ENCODE peak calls at places on chromosomes 2 and 18, in six cellular contexts. G is tibial nerve, R is adrenal gland, K is GM12891, A is IMR-90, S is ovary. E is an unnamed sample.

GRCh38 chr2:149221898-149222297 is 108.5 kb upstream of the LYPD6 start:
- DNase-seq in G (no peak), R (no peak), K (no peak), A (no peak), S (no peak), E (no peak)

GRCh38 chr2:208046686-208047085 is 21.4 kb upstream of the PLEKHM3 start:
- DNase-seq in G (no peak), R (no peak), K (no peak), A (peak; percentile 53), S (no peak), E (no peak)

GRCh38 chr2:170771049-170771937 is 1.1 kb downstream of the ERICH2 start:
- DNase-seq in G (peak; percentile 6), R (no peak), K (no peak), A (peak; percentile 15), S (no peak), E (no peak)

GRCh38 chr2:152611458-152612231 is 105.6 kb downstream of the PRPF40A start:
- DNase-seq in G (peak; percentile 81), R (no peak), K (no peak), A (peak; percentile 80), S (peak; percentile 45), E (no peak)

GRCh38 chr2:26745609-26746327 is 18.3 kb upstream of the SLC35F6 start:
- DNase-seq in G (peak; percentile 93), R (peak; percentile 88), K (peak; percentile 57), A (peak; percentile 78), S (peak; percentile 77), E (no peak)

GRCh38 chr18:34840416-34840815 is 130.3 kb downstream of the DTNA start:
- DNase-seq in G (no peak), R (no peak), K (no peak), A (no peak), S (no peak), E (no peak)

GRCh38 chr18:26792661-26793060 is 72.8 kb downstream of the AQP4 start:
- DNase-seq in G (no peak), R (no peak), K (no peak), A (peak; percentile 17), S (no peak), E (no peak)

GRCh38 chr2:128790541-128790944 is 471.9 kb upstream of the HS6ST1 start:
- DNase-seq in G (no peak), R (no peak), K (no peak), A (no peak), S (no peak), E (no peak)

GRCh38 chr2:136010126-136010525 is 24.7 kb upstream of the DARS1 start:
- DNase-seq in G (no peak), R (no peak), K (no peak), A (peak; percentile 72), S (no peak), E (no peak)

GRCh38 chr2:10977636-10978035 is 65.9 kb downstream of the KCNF1 start:
- DNase-seq in G (no peak), R (no peak), K (no peak), A (no peak), S (no peak), E (no peak)

GRCh38 chr2:134592380-134592779 is 126.4 kb downstream of the TMEM163 start:
- DNase-seq in G (no peak), R (no peak), K (no peak), A (no peak), S (no peak), E (no peak)

GRCh38 chr2:84924173-84925106 is 19.0 kb downstream of the TMSB10 start:
- DNase-seq in G (no peak), R (no peak), K (no peak), A (peak; percentile 30), S (peak; percentile 75), E (no peak)

GRCh38 chr18:66728951-66729350 is 125.1 kb upstream of the CDH19 start:
- DNase-seq in G (no peak), R (no peak), K (no peak), A (no peak), S (no peak), E (no peak)

GRCh38 chr2:170498559-170498958 is 216.6 kb upstream of the SP5 start:
- DNase-seq in G (no peak), R (no peak), K (no peak), A (no peak), S (no peak), E (no peak)

GRCh38 chr18:13223341-13224148 is 5.0 kb downstream of the LDLRAD4 start:
- DNase-seq in G (no peak), R (no peak), K (no peak), A (no peak), S (no peak), E (no peak)

GRCh38 chr2:164737612-164738081 is 104.0 kb downstream of the COBLL1 start:
- DNase-seq in G (peak; percentile 61), R (peak; percentile 64), K (peak; percentile 2), A (peak; percentile 52), S (peak; percentile 47), E (no peak)

GRCh38 chr2:152762202-152762601 is 43.8 kb downstream of the ARL6IP6 start:
- DNase-seq in G (no peak), R (no peak), K (no peak), A (peak; percentile 96), S (no peak), E (no peak)

GRCh38 chr2:108288534-108289106 is at the start of gene SULT1C2:
- DNase-seq in G (no peak), R (no peak), K (no peak), A (peak; percentile 12), S (no peak), E (no peak)

GRCh38 chr2:97355887-97356286 is 233.8 kb downstream of the ANKRD36B start:
- DNase-seq in G (no peak), R (no peak), K (no peak), A (no peak), S (no peak), E (no peak)

GRCh38 chr2:960064-960736 is 9.6 kb downstream of the SNTG2 start:
- DNase-seq in G (no peak), R (no peak), K (no peak), A (no peak), S (no peak), E (no peak)

GRCh38 chr2:68157002-68157401 is 686 bp upstream of the PNO1 start:
- DNase-seq in G (no peak), R (no peak), K (no peak), A (peak; percentile 16), S (peak; percentile 20), E (no peak)

GRCh38 chr2:18825856-18826255 is 236.5 kb upstream of the NT5C1B start:
- DNase-seq in G (no peak), R (no peak), K (no peak), A (no peak), S (no peak), E (no peak)

GRCh38 chr2:190791983-190792575 is 88.5 kb upstream of the GLS start:
- DNase-seq in G (no peak), R (no peak), K (no peak), A (peak; percentile 26), S (no peak), E (no peak)

DNA sequence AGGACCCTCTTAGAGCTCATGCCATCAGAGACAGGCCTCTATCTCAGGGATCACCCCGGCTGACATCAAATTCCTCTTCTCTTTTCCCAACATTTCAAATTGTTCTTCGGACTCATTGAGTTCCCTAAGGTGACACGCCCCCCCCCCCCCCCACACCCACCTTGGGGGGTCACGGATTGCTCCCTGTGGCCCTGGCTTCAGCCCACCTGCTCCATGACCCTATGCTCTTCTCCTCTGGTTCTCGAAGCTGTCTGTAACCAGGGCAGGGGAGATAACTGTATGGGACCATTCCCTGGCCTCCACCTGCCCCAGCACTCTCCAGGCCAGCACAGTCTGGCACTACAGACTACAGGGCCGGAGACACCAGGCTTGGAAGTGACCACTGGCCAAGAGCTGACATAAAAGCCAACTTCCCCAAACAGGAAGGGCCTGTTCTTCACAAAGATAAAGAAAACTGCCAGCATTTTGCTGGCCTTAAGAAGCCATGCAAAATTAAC is 7.1 kb downstream of the MTERF4 start:
- DNase-seq in G (no peak), R (no peak), K (no peak), A (no peak), S (no peak), E (no peak)
- TF ChIP-seq POLR2A in G (no peak), R (no peak), K (no peak), A (no peak), S (no peak), E (no peak)

GRCh38 chr18:22254088-22254487 is 84.7 kb downstream of the GATA6 start:
- DNase-seq in G (no peak), R (no peak), K (no peak), A (no peak), S (no peak), E (no peak)

GRCh38 chr18:22253156-22253555 is 83.8 kb downstream of the GATA6 start:
- DNase-seq in G (no peak), R (no peak), K (no peak), A (no peak), S (no peak), E (no peak)

GRCh38 chr18:22253676-22254075 is 84.3 kb downstream of the GATA6 start:
- DNase-seq in G (no peak), R (no peak), K (no peak), A (no peak), S (no peak), E (no peak)

GRCh38 chr18:22250026-22250425 is 80.6 kb downstream of the GATA6 start:
- DNase-seq in G (no peak), R (no peak), K (no peak), A (no peak), S (no peak), E (no peak)

GRCh38 chr18:22250591-22250996 is 81.2 kb downstream of the GATA6 start:
- DNase-seq in G (no peak), R (no peak), K (no peak), A (no peak), S (no peak), E (no peak)
- TF ChIP-seq POLR2A in G (no peak), R (no peak), K (no peak), A (no peak), S (no peak), E (no peak)

GRCh38 chr2:215429424-215429823 is 6.4 kb downstream of the FN1 start:
- DNase-seq in G (no peak), R (no peak), K (no peak), A (peak; percentile 0), S (no peak), E (no peak)

GRCh38 chr2:215432759-215433594 is 2.9 kb downstream of the FN1 start:
- DNase-seq in G (no peak), R (no peak), K (no peak), A (no peak), S (no peak), E (no peak)

GRCh38 chr2:215431778-215432758 is 3.8 kb downstream of the FN1 start:
- DNase-seq in G (no peak), R (no peak), K (no peak), A (no peak), S (no peak), E (no peak)

GRCh38 chr2:215430528-215431187 is 5.2 kb downstream of the FN1 start:
- DNase-seq in G (no peak), R (no peak), K (no peak), A (peak; percentile 71), S (no peak), E (no peak)

DNA sequence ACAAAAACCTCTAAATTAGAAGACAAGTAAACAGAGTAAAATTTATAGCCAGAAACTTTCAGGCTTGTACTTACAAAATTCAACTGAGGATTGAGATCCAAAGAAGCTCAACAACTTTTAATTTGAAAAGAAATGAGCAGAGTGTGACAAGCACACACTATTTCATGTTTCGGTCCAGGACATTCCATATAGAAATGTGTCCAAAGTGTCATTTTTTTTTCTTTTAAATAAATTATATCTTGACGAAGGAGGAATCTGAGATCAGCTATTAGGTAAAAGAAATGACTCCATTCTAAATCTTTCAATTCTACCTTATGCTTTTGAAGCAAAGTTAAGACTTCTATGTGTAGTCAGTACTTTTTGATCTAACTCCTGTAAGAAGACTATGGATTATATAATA is 4.6 kb downstream of the FN1 start:
- DNase-seq in G (no peak), R (no peak), K (no peak), A (no peak), S (no peak), E (no peak)
- TF ChIP-seq POLR2A in G (no peak), R (no peak), K (no peak), A (no peak), S (no peak), E (no peak)

GRCh38 chr2:166375736-166376487 is at the start of gene SCN9A:
- DNase-seq in G (no peak), R (peak; percentile 63), K (no peak), A (peak; percentile 72), S (peak; percentile 41), E (no peak)
- TF ChIP-seq POLR2A in G (peak; percentile 24), R (no peak), K (no peak), A (no peak), S (no peak), E (no peak)

E was measured in esophagus squamous epithelium.